ENCODE peak calls at places on chromosomes 4 and X, in six cellular contexts. B is breast epithelium, X is AG09319, J is mucosa of descending colon, F is stomach, W is ecto neural progenitor cell. H is an unnamed sample.

GRCh38 chrX:119726900-119727555 is 31.4 kb upstream of the SOWAHD start:
- DNase-seq in B (no peak), X (no peak), J (no peak), F (no peak), W (no peak), H (no peak)

GRCh38 chrX:139508099-139508498 is 22.4 kb upstream of the F9 start:
- DNase-seq in B (no peak), X (no peak), J (no peak), F (no peak), W (no peak), H (no peak)

GRCh38 chrX:17459596-17459995 is 84.6 kb downstream of the NHS start:
- DNase-seq in B (no peak), X (no peak), J (no peak), F (no peak), W (no peak), H (no peak)

GRCh38 chrX:17397074-17397473 is 22.1 kb downstream of the NHS start:
- DNase-seq in B (no peak), X (no peak), J (no peak), F (no peak), W (no peak), H (no peak)

GRCh38 chr4:21949073-21949457 is 493 bp upstream of the KCNIP4 start:
- DNase-seq in B (no peak), X (no peak), J (peak; percentile 28), F (no peak), W (no peak), H (peak; percentile 30)

GRCh38 chr4:132614682-132615081 is 534.4 kb upstream of the PCDH10 start:
- DNase-seq in B (no peak), X (no peak), J (no peak), F (no peak), W (no peak), H (no peak)

GRCh38 chrX:141724186-141724585 is 25.6 kb upstream of the SPANXD start:
- DNase-seq in B (no peak), X (no peak), J (no peak), F (no peak), W (no peak), H (no peak)

GRCh38 chr4:2694691-2695090 is 61.4 kb downstream of the TNIP2 start:
- DNase-seq in B (no peak), X (no peak), J (no peak), F (no peak), W (no peak), H (no peak)

GRCh38 chr4:120733968-120734367 is 188.6 kb downstream of the PRDM5 start:
- DNase-seq in B (no peak), X (no peak), J (no peak), F (no peak), W (no peak), H (no peak)

H was measured in NCI-H1930.